ENCODE peak calls at places on chromosomes 5 and 9, in eight cellular contexts. G is tibial artery, T is esophagus squamous epithelium, F is lung, I is IMR-90, N is neural progenitor cell, M is transverse colon, Q is H9. W is an unnamed sample.

GRCh38 chr9:21265421-21266189 is 25.8 kb upstream of the IFNA14 start:
- DNase-seq in G (no peak), T (no peak), F (no peak), I (no peak), N (no peak), M (no peak), Q (no peak), W (peak; percentile 5)

GRCh38 chr5:53350408-53350807 is 130.0 kb upstream of the FST start:
- DNase-seq in G (no peak), T (no peak), F (no peak), I (no peak), N (no peak), M (no peak), Q (no peak), W (no peak)

GRCh38 chr9:116959775-116960174 is 272.7 kb downstream of the TRIM32 start:
- DNase-seq in G (no peak), T (no peak), F (no peak), I (peak; percentile 18), N (peak; percentile 90), M (no peak), Q (peak; percentile 38), W (no peak)

GRCh38 chr5:80067531-80067930 is 32.4 kb downstream of the THBS4 start:
- DNase-seq in G (no peak), T (no peak), F (no peak), I (no peak), N (no peak), M (no peak), Q (no peak), W (no peak)

GRCh38 chr5:19927919-19928318 is 60.1 kb downstream of the CDH18 start:
- DNase-seq in G (no peak), T (no peak), F (no peak), I (peak; percentile 61), N (peak; percentile 28), M (no peak), Q (peak; percentile 70), W (no peak)

GRCh38 chr5:154813736-154814135 is 36.7 kb downstream of the FAXDC2 start:
- DNase-seq in G (no peak), T (no peak), F (no peak), I (no peak), N (no peak), M (no peak), Q (no peak), W (no peak)

GRCh38 chr9:6598249-6598725 is 47.2 kb downstream of the GLDC start:
- DNase-seq in G (no peak), T (no peak), F (no peak), I (peak; percentile 29), N (no peak), M (no peak), Q (no peak), W (no peak)

GRCh38 chr5:79005939-79006338 is 20.8 kb upstream of the ARSB start:
- DNase-seq in G (no peak), T (no peak), F (no peak), I (no peak), N (no peak), M (no peak), Q (no peak), W (no peak)

GRCh38 chr9:126781186-126781585 is 23.7 kb upstream of the ZBTB43 start:
- DNase-seq in G (no peak), T (no peak), F (no peak), I (no peak), N (no peak), M (no peak), Q (no peak), W (no peak)

GRCh38 chr9:126781717-126782388 is 23.0 kb upstream of the ZBTB43 start:
- DNase-seq in G (peak; percentile 74), T (no peak), F (peak; percentile 86), I (peak; percentile 59), N (peak; percentile 93), M (peak; percentile 84), Q (peak; percentile 91), W (peak; percentile 83)

GRCh38 chr9:126775926-126776325 is 28.9 kb upstream of the ZBTB43 start:
- DNase-seq in G (no peak), T (no peak), F (no peak), I (no peak), N (no peak), M (no peak), Q (no peak), W (no peak)

GRCh38 chr9:126773004-126773607 is 31.7 kb upstream of the ZBTB43 start:
- DNase-seq in G (no peak), T (no peak), F (no peak), I (peak; percentile 16), N (peak; percentile 65), M (no peak), Q (peak; percentile 76), W (no peak)

DNA sequence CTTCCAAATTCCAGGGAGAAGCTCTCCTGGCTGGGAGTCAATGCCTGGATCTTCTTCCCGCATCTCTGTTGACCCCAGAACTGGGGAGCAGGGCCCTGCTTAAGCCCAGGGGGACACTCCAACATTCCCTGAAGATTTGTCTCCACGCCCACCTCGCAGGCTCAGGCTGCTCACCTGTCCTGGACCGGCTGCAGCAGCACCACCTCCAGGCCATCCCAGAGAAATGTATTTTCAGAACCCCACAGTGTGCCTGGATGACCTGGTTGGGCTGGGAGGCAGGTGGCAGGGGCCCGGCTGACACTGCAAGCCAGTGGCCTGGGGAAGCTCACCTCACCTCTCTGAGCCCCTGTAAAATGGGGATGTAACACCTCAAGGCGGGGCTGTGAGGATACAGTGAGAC is 27.1 kb upstream of the ZBTB43 start:
- DNase-seq in G (no peak), T (no peak), F (no peak), I (no peak), N (peak; percentile 37), M (no peak), Q (peak; percentile 85), W (no peak)
- TF ChIP-seq CTCF in G (no peak), T (no peak), F (no peak), I (no peak), N (peak; percentile 40), M (no peak), Q (peak; percentile 68), W (no peak)

DNA sequence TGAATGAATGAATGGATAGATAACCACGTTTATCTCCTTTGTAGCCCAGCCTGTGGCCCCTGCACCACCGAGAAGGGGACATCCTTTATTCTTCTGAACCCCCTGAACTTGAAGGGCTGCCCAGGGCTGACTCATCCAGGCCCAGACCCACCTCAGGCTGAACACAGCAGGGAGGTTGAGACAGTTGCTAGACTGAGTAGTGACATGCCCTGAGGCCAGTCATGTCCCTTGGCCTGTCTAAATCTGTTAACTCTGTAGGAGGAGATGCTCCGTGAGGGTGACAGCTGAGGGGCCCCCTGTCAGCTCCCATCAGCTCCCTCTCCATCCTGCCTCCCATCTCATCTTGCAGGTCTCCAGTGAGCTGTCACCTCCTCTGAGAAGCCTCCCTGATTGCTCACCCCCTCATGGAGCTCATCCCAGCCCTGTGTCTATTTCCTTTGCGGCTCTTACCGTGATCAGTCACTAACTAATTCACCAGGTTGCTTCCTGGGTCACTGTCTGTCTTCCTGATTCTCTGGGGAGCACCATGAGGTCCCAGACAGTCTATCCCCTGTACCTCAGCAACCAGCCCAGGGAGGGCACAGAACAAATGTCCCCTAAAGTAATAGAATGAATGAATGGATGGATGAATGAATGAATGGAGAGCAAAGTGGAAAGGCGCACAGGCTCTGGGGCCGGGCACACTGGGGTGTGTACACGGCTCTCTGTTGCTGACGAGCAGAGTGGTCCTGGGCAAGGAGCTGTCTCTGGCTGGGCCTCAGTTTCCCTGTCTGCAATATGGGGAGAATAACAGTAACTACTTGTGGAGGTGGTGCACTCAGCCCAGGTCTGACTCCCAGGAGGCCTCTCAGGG is 14.2 kb upstream of the LAMC3 start:
- DNase-seq in G (no peak), T (no peak), F (no peak), I (no peak), N (no peak), M (no peak), Q (no peak), W (no peak)
- H3K27me3 ChIP-seq in G (peaks cover 84% of the 10 kb centered on the region), T (no peaks in the 10 kb centered on the region), F (no peaks in the 10 kb centered on the region), I (peaks cover 15% of the 10 kb centered on the region), N (peaks cover 14% of the 10 kb centered on the region), M (peaks cover 25% of the 10 kb centered on the region), Q (no peaks in the 10 kb centered on the region), W (no peaks in the 10 kb centered on the region)

GRCh38 chr9:16869140-16869903 is 1.1 kb downstream of the BNC2 start:
- DNase-seq in G (peak; percentile 41), T (no peak), F (no peak), I (peak; percentile 50), N (peak; percentile 63), M (peak; percentile 24), Q (peak; percentile 51), W (peak; percentile 6)

GRCh38 chr9:16869961-16870605 is 387 bp downstream of the BNC2 start:
- DNase-seq in G (no peak), T (no peak), F (no peak), I (peak; percentile 9), N (peak; percentile 52), M (peak; percentile 23), Q (peak; percentile 34), W (no peak)

GRCh38 chr9:16873131-16873787 is 2.8 kb upstream of the BNC2 start:
- DNase-seq in G (no peak), T (no peak), F (no peak), I (peak; percentile 82), N (no peak), M (no peak), Q (no peak), W (no peak)

GRCh38 chr9:16870606-16871357 is at the start of gene BNC2:
- DNase-seq in G (peak; percentile 57), T (no peak), F (no peak), I (peak; percentile 60), N (peak; percentile 84), M (peak; percentile 38), Q (peak; percentile 68), W (peak; percentile 22)

DNA sequence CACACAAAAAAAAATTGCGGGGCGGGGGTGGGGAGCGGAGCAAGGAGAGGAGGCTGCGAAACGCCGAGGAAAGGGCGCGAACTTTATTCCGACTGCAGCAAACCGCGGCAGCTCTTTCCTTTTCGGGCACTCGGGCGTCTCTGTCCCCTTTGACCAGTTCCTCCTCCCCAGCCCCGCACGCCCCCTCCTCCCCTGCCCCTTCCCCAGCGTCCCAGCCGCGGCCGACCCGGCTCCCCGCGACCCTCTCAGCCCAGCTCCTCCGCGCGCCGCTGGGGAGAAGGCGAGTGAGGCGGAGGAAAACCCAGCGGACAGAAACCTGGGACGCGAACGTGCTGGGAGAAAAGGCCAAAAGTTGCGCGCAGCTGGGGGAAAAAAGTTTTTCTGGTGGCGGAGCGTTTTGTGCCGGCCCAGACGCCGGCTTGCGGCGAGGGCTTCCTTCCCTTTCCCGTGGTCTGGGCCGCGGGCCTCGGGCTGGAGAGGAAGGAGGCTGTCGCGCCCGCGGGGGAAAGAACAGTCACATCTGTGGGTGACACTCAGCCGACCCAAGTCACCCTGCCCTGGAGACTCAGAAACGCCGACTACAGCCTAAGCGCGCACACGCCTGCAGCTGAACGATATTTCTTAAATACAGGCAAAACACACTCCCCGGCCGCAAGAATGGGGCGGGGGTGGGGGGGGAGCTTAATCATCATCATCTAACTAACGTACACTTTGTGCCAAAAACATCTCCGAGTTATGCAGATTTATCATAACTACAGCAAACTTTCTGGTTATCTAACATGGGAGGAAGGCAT is 1.1 kb upstream of the BNC2 start:
- DNase-seq in G (peak; percentile 66), T (no peak), F (peak; percentile 46), I (peak; percentile 88), N (peak; percentile 67), M (peak; percentile 44), Q (peak; percentile 47), W (peak; percentile 33)
- TF ChIP-seq CTCF in G (no peak), T (no peak), F (no peak), I (no peak), N (no peak), M (peak; percentile 6), Q (no peak), W (no peak)

GRCh38 chr5:135934939-135935338 is 19.8 kb downstream of the LECT2 start:
- DNase-seq in G (no peak), T (no peak), F (no peak), I (peak; percentile 29), N (no peak), M (no peak), Q (no peak), W (no peak)

GRCh38 chr5:135930029-135930948 is 24.5 kb downstream of the LECT2 start:
- DNase-seq in G (no peak), T (no peak), F (no peak), I (no peak), N (peak; percentile 74), M (no peak), Q (peak; percentile 84), W (peak; percentile 7)

DNA sequence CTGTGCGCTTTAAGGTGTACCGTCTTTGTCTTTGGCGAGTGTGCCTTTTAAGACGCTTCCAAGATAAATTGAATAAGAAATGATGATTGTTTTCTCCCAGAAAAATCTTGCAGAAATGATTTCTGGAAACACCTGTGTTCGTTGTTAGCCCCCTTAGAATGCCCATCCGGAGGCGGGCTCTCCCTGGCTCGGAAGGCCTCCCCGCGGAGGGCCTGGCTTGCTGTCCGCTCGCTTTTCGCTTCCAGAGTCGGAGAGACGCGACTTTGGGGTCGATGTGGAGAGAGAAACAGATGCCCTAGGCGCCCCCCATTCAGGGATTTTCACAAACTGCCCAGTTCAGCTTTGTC is 23.9 kb downstream of the LECT2 start:
- DNase-seq in G (no peak), T (no peak), F (no peak), I (no peak), N (peak; percentile 48), M (no peak), Q (peak; percentile 35), W (no peak)
- H3K27me3 ChIP-seq in G (peaks cover 45% of the 10 kb centered on the region), T (peaks cover 9% of the 10 kb centered on the region), F (peaks cover 3% of the 10 kb centered on the region), I (peaks cover 38% of the 10 kb centered on the region), N (peaks cover 100% of the 10 kb centered on the region), M (peaks cover 83% of the 10 kb centered on the region), Q (peaks cover 17% of the 10 kb centered on the region), W (no peaks in the 10 kb centered on the region)

W was measured in thyroid gland.